ENCODE peak calls at places on chromosomes 7 and 10, in four cellular contexts. I is epithelial cell of esophagus, V is brain microvascular endothelial cell, T is ovary. U is an unnamed sample.

GRCh38 chr7:75962607-75963382 is 31.6 kb downstream of the TMEM120A start:
- DNase-seq in V (peak; percentile 66), T (peak; percentile 82), I (no peak), U (peak; percentile 92)

GRCh38 chr10:79266543-79267312 is 80.5 kb upstream of the PPIF start:
- DNase-seq in T (no peak), I (peak; percentile 88), V (peak; percentile 94), U (peak; percentile 94)

GRCh38 chr10:97319671-97320479 is 804 bp downstream of the FRAT1 start:
- DNase-seq in T (peak; percentile 62), V (no peak), I (peak; percentile 32), U (no peak)

GRCh38 chr10:113056030-113056429 is 106.0 kb downstream of the TCF7L2 start:
- DNase-seq in T (no peak), I (no peak), V (no peak), U (no peak)

GRCh38 chr10:116444527-116445142 is 17.0 kb downstream of the PNLIPRP3 start:
- DNase-seq in V (peak; percentile 22), T (no peak), I (peak; percentile 53), U (peak; percentile 48)

GRCh38 chr7:10239643-10240345 is 733.9 kb upstream of the PHF14 start:
- DNase-seq in T (no peak), I (no peak), V (no peak), U (no peak)

GRCh38 chr10:5552376-5553321 is 27.9 kb downstream of the CALML3 start:
- DNase-seq in I (no peak), V (no peak), T (peak; percentile 30), U (no peak)

GRCh38 chr7:82044497-82045080 is 274.7 kb upstream of the HGF start:
- DNase-seq in I (peak; percentile 62), T (no peak), V (peak; percentile 45), U (peak; percentile 59)

GRCh38 chr10:33386926-33387325 is 52.5 kb upstream of the NRP1 start:
- DNase-seq in V (peak; percentile 36), T (no peak), I (no peak), U (no peak)

GRCh38 chr7:5591547-5591899 is 167.9 kb upstream of the TNRC18 start:
- DNase-seq in T (peak; percentile 66), V (peak; percentile 70), I (no peak), U (peak; percentile 90)

GRCh38 chr7:149813254-149814035 is 24.7 kb upstream of the ZNF862 start:
- DNase-seq in I (no peak), T (no peak), V (no peak), U (no peak)

GRCh38 chr7:134966691-134967090 is 19.6 kb upstream of the AGBL3 start:
- DNase-seq in I (no peak), T (no peak), V (no peak), U (no peak)

GRCh38 chr7:116438274-116438673 is 61.3 kb upstream of the CAV2 start:
- DNase-seq in T (no peak), I (no peak), V (no peak), U (peak; percentile 42)

GRCh38 chr10:28878236-28878970 is 201.1 kb downstream of the BAMBI start:
- DNase-seq in I (no peak), T (no peak), V (no peak), U (no peak)

GRCh38 chr10:58178811-58179210 is 88.9 kb downstream of the IPMK start:
- DNase-seq in T (no peak), V (no peak), I (peak; percentile 67), U (peak; percentile 15)

GRCh38 chr10:92662852-92663251 is 26.9 kb upstream of the HHEX start:
- DNase-seq in T (no peak), I (no peak), V (no peak), U (no peak)

GRCh38 chr10:132181691-132182425 is 4.9 kb upstream of the DPYSL4 start:
- DNase-seq in T (peak; percentile 23), I (no peak), V (no peak), U (no peak)

GRCh38 chr7:76009672-76010600 is 15.5 kb upstream of the TMEM120A start:
- DNase-seq in V (no peak), I (no peak), T (no peak), U (no peak)

GRCh38 chr10:56567580-56567979 is 206.5 kb upstream of the ZWINT start:
- DNase-seq in I (no peak), V (no peak), T (no peak), U (no peak)

GRCh38 chr7:66554326-66554725 is 74.4 kb upstream of the KCTD7 start:
- DNase-seq in V (no peak), T (no peak), I (no peak), U (peak; percentile 37)

GRCh38 chr10:73650537-73651331 is 5.1 kb downstream of the SYNPO2L start:
- DNase-seq in I (peak; percentile 76), V (peak; percentile 90), T (no peak), U (peak; percentile 77)

GRCh38 chr10:47240173-47240572 is 59.8 kb upstream of the GDF10 start:
- DNase-seq in T (no peak), I (no peak), V (no peak), U (no peak)

GRCh38 chr7:140242057-140243031 is 65.6 kb upstream of the KDM7A start:
- DNase-seq in V (no peak), I (peak; percentile 37), T (no peak), U (no peak)

GRCh38 chr10:7085147-7085912 is 325.5 kb downstream of the SFMBT2 start:
- DNase-seq in V (no peak), I (peak; percentile 4), T (no peak), U (no peak)

GRCh38 chr7:30987936-30988335 is 24.2 kb downstream of the GHRHR start:
- DNase-seq in V (no peak), I (no peak), T (no peak), U (no peak)

GRCh38 chr10:49433069-49433468 is 37.2 kb upstream of the DRGX start:
- DNase-seq in T (no peak), I (no peak), V (no peak), U (no peak)

GRCh38 chr7:157612664-157613561 is 276.1 kb downstream of the DNAJB6 start:
- DNase-seq in T (peak; percentile 73), I (no peak), V (peak; percentile 15), U (no peak)

GRCh38 chr10:14412624-14413023 is 81.9 kb upstream of the FRMD4A start:
- DNase-seq in I (no peak), T (no peak), V (no peak), U (peak; percentile 9)

GRCh38 chr7:51251292-51251691 is 65.3 kb downstream of the COBL start:
- DNase-seq in V (no peak), I (no peak), T (no peak), U (no peak)

GRCh38 chr7:130996841-130997231 is 262.8 kb upstream of the KLF14 start:
- DNase-seq in V (peak; percentile 34), T (no peak), I (peak; percentile 82), U (no peak)

GRCh38 chr7:139828880-139829653 is at the start of gene TBXAS1:
- DNase-seq in T (no peak), V (no peak), I (no peak), U (no peak)

GRCh38 chr10:119368991-119369869 is 161.9 kb downstream of the GRK5 start:
- DNase-seq in T (peak; percentile 63), I (no peak), V (no peak), U (peak; percentile 36)

GRCh38 chr10:63264852-63265617 is 131.9 kb downstream of the NRBF2 start:
- DNase-seq in V (peak; percentile 43), I (peak; percentile 68), T (no peak), U (peak; percentile 45)

GRCh38 chr7:81447351-81447952 is 322.4 kb downstream of the HGF start:
- DNase-seq in T (no peak), I (peak; percentile 75), V (peak; percentile 61), U (peak; percentile 68)

GRCh38 chr10:5456563-5456962 is 42.8 kb downstream of the CALML5 start:
- DNase-seq in T (no peak), I (no peak), V (no peak), U (no peak)

GRCh38 chr10:46231087-46231486 is 55.7 kb upstream of the ANTXRL start:
- DNase-seq in V (no peak), T (peak; percentile 14), I (no peak), U (no peak)

DNA sequence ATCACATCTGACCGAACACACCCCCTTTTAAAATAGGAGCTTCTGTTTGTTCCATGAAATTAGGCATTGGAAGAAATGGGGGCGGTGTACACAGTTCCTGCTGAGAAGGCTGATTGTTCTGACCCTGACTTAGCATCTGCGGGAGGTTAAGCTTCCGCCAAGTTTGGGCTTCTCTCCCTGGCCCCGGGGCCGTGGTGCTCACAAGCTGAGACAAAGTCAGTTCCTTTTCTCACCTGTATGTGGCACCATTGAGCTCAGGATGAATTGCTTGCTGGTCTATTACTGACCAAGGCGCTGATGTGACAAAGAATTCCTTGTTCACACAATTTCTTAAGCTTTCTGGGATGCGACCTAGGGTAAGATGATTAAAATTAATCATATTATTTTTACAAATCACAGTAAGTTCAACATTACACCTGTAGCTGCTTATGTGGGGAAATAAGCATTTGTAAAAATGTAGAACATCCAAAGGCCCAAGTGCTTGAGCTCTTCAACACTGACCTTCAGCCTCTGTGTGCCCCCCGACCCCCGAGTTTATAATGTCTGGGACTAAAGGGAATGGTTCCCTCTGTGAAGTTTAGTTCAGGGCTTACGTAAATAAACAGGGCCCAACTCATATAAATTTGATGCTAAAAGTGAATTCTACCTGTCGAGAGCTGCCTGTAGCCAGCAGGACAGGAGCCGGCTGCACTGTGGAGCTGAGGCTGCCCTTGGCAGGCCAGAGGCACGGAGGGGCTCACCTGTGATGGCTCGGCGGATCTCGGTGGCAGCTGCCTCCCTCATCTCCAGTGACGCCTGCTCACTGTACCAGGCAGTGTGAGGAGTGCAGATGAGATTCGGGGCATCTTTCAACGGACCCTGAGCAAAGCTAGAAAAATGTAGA is 50.8 kb downstream of the ZRANB1 start:
- DNase-seq in V (peak; percentile 72), I (peak; percentile 61), T (peak; percentile 93), U (peak; percentile 74)
- TF ChIP-seq CTCF in V (peak; percentile 73), I (peak; percentile 68), T (peak; percentile 87), U (peak; percentile 66)

DNA sequence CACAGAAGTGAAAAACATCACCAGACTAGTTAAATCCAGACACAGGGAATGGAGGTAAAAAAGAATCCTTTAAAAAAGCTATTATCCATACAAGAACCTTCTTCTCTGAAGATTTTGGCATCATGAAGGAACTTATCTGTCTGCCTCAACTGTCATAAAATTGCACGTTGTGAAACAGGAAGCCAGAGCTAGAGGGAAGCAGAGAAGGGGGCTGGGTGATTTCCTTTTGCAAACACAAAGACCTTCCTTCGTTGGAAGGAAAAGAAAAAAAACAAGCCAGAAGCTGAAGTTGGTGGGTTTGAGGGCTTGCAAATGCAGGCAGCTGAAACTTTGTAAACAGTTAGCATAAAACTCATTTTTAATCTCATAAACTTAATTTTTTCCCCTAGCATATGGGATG is 101.5 kb downstream of the OTUD1 start:
- DNase-seq in T (no peak), I (no peak), V (no peak), U (no peak)
- H3K4me3 ChIP-seq in T (no peak overlapping the region), I (no peak overlapping the region), V (no peak overlapping the region), U (no peak overlapping the region)

GRCh38 chr10:76301950-76302349 is 870.5 kb downstream of the LRMDA start:
- DNase-seq in V (no peak), T (no peak), I (peak; percentile 21), U (no peak)
- TF ChIP-seq CTCF in V (peak; percentile 24), T (no peak), I (peak; percentile 16), U (peak; percentile 16)

GRCh38 chr10:128751284-128751683 is 625.1 kb upstream of the MKI67 start:
- DNase-seq in I (no peak), T (no peak), V (no peak), U (no peak)

GRCh38 chr10:128744092-128744491 is 617.9 kb upstream of the MKI67 start:
- DNase-seq in I (no peak), V (no peak), T (no peak), U (no peak)

GRCh38 chr10:128751851-128752250 is 625.6 kb upstream of the MKI67 start:
- DNase-seq in I (no peak), V (no peak), T (no peak), U (no peak)

GRCh38 chr10:128747556-128748335 is 621.5 kb upstream of the MKI67 start:
- DNase-seq in T (no peak), I (no peak), V (no peak), U (no peak)
- H3K4me3 ChIP-seq in T (no peak overlapping the region), I (no peak overlapping the region), V (no peak overlapping the region), U (no peak overlapping the region)

U was measured in AG10803.